ENCODE peak calls at places on chromosome 10, in four cellular contexts. One of them, this sample, is unnamed. For H3K4me1 and H3K36me3, the result is how much of the 10 kb centered on the place peaks cover.

GRCh38 chr10:125840955-125841354 is 17.6 kb downstream of the BCCIP start:
- DNase-seq in breast epithelium: no peak
- DNase-seq in prostate gland: no peak
- DNase-seq in HepG2: no peak
- DNase-seq in this sample: no peak

GRCh38 chr10:96511044-96511945 is 2.4 kb downstream of the TLL2 start:
- DNase-seq in breast epithelium: no peak
- DNase-seq in prostate gland: peak
- DNase-seq in HepG2: peak
- DNase-seq in this sample: peak

GRCh38 chr10:113475381-113475807 is 77.5 kb upstream of the HABP2 start:
- DNase-seq in breast epithelium: peak
- DNase-seq in prostate gland: peak
- DNase-seq in HepG2: no peak
- DNase-seq in this sample: no peak

GRCh38 chr10:89163265-89163995 is 43.7 kb downstream of the CH25H start:
- DNase-seq in breast epithelium: peak
- DNase-seq in prostate gland: peak
- DNase-seq in HepG2: no peak
- DNase-seq in this sample: no peak

GRCh38 chr10:24208661-24209420 is at the start of gene KIAA1217:
- DNase-seq in breast epithelium: peak
- DNase-seq in prostate gland: peak
- DNase-seq in HepG2: peak
- DNase-seq in this sample: peak

GRCh38 chr10:133617196-133617595 is 9.4 kb downstream of the FRG2B start:
- DNase-seq in breast epithelium: no peak
- DNase-seq in prostate gland: no peak
- DNase-seq in HepG2: no peak
- DNase-seq in this sample: no peak

GRCh38 chr10:32412499-32412853 is 33.5 kb upstream of the CCDC7 start:
- DNase-seq in breast epithelium: no peak
- DNase-seq in prostate gland: no peak
- DNase-seq in HepG2: no peak
- DNase-seq in this sample: no peak

GRCh38 chr10:52997007-52997406 is 224.4 kb upstream of the MBL2 start:
- DNase-seq in breast epithelium: no peak
- DNase-seq in prostate gland: no peak
- DNase-seq in HepG2: no peak
- DNase-seq in this sample: no peak

GRCh38 chr10:30392564-30392990 is 41.4 kb upstream of the MAP3K8 start:
- DNase-seq in breast epithelium: peak
- DNase-seq in prostate gland: peak
- DNase-seq in HepG2: peak
- DNase-seq in this sample: peak

GRCh38 chr10:30630571-30630970 is 1.0 kb upstream of the LYZL2 start:
- DNase-seq in breast epithelium: no peak
- DNase-seq in prostate gland: no peak
- DNase-seq in HepG2: no peak
- DNase-seq in this sample: no peak

GRCh38 chr10:98391578-98391991 is 23.4 kb downstream of the PYROXD2 start:
- DNase-seq in breast epithelium: peak
- DNase-seq in prostate gland: peak
- DNase-seq in HepG2: no peak
- DNase-seq in this sample: no peak

GRCh38 chr10:111725035-111725434 is 458.5 kb downstream of the GPAM start:
- DNase-seq in breast epithelium: no peak
- DNase-seq in prostate gland: no peak
- DNase-seq in HepG2: no peak
- DNase-seq in this sample: no peak

GRCh38 chr10:35486297-35486991 is 118.7 kb upstream of the GJD4 start:
- DNase-seq in breast epithelium: no peak
- DNase-seq in prostate gland: no peak
- DNase-seq in HepG2: no peak
- DNase-seq in this sample: no peak

GRCh38 chr10:92068900-92069299 is 145.3 kb downstream of the BTAF1 start:
- DNase-seq in breast epithelium: no peak
- DNase-seq in prostate gland: no peak
- DNase-seq in HepG2: no peak
- DNase-seq in this sample: no peak

GRCh38 chr10:77530011-77530410 is 107.6 kb downstream of the KCNMA1 start:
- DNase-seq in breast epithelium: no peak
- DNase-seq in prostate gland: no peak
- DNase-seq in HepG2: no peak
- DNase-seq in this sample: no peak
- H3K4me1 ChIP-seq in breast epithelium: under half
- H3K4me1 ChIP-seq in prostate gland: under half
- H3K4me1 ChIP-seq in HepG2: under half
- H3K4me1 ChIP-seq in this sample: under half

GRCh38 chr10:21162948-21163347 is 265.8 kb upstream of the NEBL start:
- DNase-seq in breast epithelium: no peak
- DNase-seq in prostate gland: no peak
- DNase-seq in HepG2: no peak
- DNase-seq in this sample: no peak

GRCh38 chr10:21160116-21160515 is 263.0 kb upstream of the NEBL start:
- DNase-seq in breast epithelium: peak
- DNase-seq in prostate gland: no peak
- DNase-seq in HepG2: no peak
- DNase-seq in this sample: no peak

GRCh38 chr10:21159669-21160068 is 262.6 kb upstream of the NEBL start:
- DNase-seq in breast epithelium: no peak
- DNase-seq in prostate gland: no peak
- DNase-seq in HepG2: no peak
- DNase-seq in this sample: no peak

GRCh38 chr10:21161647-21162046 is 264.5 kb upstream of the NEBL start:
- DNase-seq in breast epithelium: no peak
- DNase-seq in prostate gland: no peak
- DNase-seq in HepG2: no peak
- DNase-seq in this sample: peak

DNA sequence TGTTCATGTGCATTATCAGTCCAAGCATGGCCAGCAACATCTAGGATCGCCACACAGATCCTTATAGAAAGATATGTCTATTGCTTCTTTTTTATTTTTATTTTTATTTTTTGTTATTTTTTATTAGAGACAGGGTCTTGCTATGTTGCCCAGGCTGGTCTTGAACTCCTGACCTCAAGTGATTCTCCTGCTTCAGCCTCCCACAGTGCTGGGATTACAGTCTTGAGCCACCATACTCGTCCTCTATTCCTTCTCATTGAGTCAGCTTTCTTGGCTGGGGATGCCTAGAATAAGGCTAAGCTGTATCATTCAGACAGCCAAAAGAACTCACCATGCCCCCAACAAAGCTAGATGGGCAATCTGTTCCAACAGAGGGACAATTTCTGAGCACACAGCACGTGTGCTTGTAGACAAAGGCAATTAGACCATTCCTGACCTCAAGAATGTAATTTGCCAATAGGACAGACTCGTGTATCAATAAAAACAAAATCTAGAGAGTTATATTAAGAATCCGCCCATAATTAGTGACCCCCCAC is 264.0 kb upstream of the NEBL start:
- DNase-seq in breast epithelium: no peak
- DNase-seq in prostate gland: no peak
- DNase-seq in HepG2: no peak
- DNase-seq in this sample: no peak
- TF ChIP-seq CTCF in breast epithelium: no peak
- TF ChIP-seq CTCF in prostate gland: no peak
- TF ChIP-seq CTCF in HepG2: no peak
- TF ChIP-seq CTCF in this sample: no peak

DNA sequence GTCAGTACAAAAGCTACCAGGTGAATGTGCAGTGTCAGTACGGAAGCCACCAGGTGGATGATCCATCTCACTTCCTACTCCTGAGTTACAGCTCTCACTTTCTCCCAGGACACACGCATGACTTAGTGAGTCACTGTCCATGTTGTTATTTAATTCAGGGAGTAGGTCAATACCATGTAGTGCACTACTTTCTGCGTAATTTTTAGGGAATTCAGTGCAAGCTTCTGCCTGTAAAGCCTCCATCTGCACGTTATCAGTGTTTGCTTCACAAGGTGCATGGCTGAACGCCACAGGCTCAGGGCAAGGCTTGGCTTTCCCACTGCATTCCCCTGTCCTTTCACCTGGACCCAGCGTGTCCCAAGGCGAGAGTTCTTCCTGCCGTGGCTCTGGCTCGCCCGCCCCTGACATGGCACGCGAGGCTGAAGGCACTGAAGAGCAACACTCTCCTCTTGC is 59.5 kb downstream of the LARP4B start:
- DNase-seq in breast epithelium: no peak
- DNase-seq in prostate gland: no peak
- DNase-seq in HepG2: no peak
- DNase-seq in this sample: no peak
- H3K36me3 ChIP-seq in breast epithelium: under half
- H3K36me3 ChIP-seq in prostate gland: under half
- H3K36me3 ChIP-seq in HepG2: half or more
- H3K36me3 ChIP-seq in this sample: under half

DNA sequence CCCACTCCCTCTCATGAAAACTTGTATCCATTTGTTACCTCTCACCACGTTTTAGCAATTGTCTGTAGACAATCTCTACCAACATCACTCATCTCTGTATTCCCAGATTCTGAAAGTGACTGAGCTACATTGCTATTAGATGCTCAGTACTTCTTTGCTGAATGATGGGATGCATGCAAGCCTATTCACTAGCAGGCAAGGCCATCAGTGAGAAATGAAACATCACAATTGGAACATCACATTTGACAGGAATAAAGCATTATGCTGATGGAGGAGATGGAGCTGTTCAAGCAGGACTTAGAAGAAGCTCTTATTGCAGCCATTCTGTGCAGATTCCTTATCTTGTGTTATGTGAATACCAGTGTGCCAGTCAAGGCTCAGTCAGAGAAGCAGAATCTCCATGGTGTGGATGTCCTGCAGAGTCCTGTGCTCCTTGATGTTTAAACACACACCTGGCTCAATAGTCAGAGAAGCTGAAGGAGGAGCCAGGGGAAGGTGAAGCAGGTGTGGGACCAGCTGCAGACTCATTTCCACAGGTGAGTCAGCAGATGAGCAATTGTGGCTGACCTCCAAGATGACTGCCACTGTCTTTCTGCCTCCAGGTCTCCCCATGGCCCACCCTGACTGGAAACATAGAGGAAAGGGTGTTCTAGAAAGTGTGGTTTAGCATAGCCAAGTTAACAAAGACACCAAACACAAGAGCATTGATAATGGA is 965.5 kb downstream of the GRID1 start:
- DNase-seq in breast epithelium: no peak
- DNase-seq in prostate gland: no peak
- DNase-seq in HepG2: no peak
- DNase-seq in this sample: no peak
- H3K4me1 ChIP-seq in breast epithelium: under half
- H3K4me1 ChIP-seq in prostate gland: under half
- H3K4me1 ChIP-seq in HepG2: under half
- H3K4me1 ChIP-seq in this sample: under half

DNA sequence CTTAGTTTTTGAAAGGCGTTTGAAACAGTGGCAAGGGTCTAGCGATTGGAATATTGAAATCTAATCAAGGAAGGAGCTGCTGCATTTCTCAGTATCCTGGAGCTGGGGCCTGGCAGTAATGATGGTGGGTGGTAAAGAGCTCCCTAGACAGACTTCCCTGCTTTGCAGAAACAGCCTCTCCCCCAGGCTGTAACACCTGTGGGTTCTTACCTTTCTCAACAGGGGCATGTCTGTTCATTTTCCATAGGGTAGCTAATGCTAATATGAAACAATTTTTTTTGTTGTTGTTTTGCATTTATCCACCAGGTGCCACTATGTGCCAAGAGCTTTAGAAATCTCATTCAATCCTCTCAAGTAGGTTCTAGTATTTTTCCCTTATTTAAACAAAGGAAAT is 345.5 kb downstream of the REEP3 start:
- DNase-seq in breast epithelium: no peak
- DNase-seq in prostate gland: no peak
- DNase-seq in HepG2: peak
- DNase-seq in this sample: no peak
- TF ChIP-seq CTCF in breast epithelium: peak
- TF ChIP-seq CTCF in prostate gland: no peak
- TF ChIP-seq CTCF in HepG2: no peak
- TF ChIP-seq CTCF in this sample: peak

GRCh38 chr10:21625623-21626229 is 91.7 kb downstream of the MLLT10 start:
- DNase-seq in breast epithelium: no peak
- DNase-seq in prostate gland: no peak
- DNase-seq in HepG2: no peak
- DNase-seq in this sample: no peak
- H3K36me3 ChIP-seq in breast epithelium: under half
- H3K36me3 ChIP-seq in prostate gland: under half
- H3K36me3 ChIP-seq in HepG2: under half
- H3K36me3 ChIP-seq in this sample: under half

GRCh38 chr10:124627851-124628675 is 116.1 kb downstream of the FAM53B start:
- DNase-seq in breast epithelium: no peak
- DNase-seq in prostate gland: no peak
- DNase-seq in HepG2: no peak
- DNase-seq in this sample: no peak
- H3K4me1 ChIP-seq in breast epithelium: under half
- H3K4me1 ChIP-seq in prostate gland: under half
- H3K4me1 ChIP-seq in HepG2: under half
- H3K4me1 ChIP-seq in this sample: under half

DNA sequence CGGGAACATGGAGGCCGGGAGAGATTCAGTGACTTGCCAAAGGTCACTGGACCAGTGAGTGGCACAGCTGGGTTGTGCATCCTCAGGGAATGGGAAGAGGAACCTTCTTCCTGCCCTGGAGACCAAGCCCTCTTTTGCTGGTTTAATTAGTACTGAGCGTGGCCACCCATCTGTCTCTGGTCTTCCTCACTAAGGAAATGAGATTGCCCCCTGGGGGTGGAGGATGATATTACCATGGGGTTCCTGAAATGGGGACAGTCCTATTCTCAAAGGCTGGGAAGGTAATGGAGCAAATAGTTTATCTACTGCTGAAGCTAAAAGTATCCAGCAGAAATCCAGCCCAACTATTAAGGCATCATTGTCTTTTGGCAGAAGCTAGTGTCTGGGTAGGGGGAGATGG is 98.6 kb upstream of the FGFR2 start:
- DNase-seq in breast epithelium: no peak
- DNase-seq in prostate gland: no peak
- DNase-seq in HepG2: peak
- DNase-seq in this sample: peak
- TF ChIP-seq CTCF in breast epithelium: peak
- TF ChIP-seq CTCF in prostate gland: peak
- TF ChIP-seq CTCF in HepG2: peak
- TF ChIP-seq CTCF in this sample: peak